ENCODE peak calls at places on chromosomes 13 and 19, in eight cellular contexts. I, D, E, X, Y, C, A and P are unnamed samples. For H3K4me1, the result is how much of the 10 kb centered on the place peaks cover.

GRCh38 chr13:109644069-109644750 is 142.2 kb downstream of the IRS2 start:
- DNase-seq in Y (no peak), D (no peak), C (no peak), X (no peak), I (no peak), A (no peak), E (no peak), P (no peak)

GRCh38 chr13:111879719-111880118 is 187.2 kb upstream of the SOX1 start:
- DNase-seq in Y (no peak), I (no peak), D (peak), X (no peak), E (no peak), A (no peak), C (no peak), P (no peak)

GRCh38 chr13:106595623-106596022 is 27.7 kb upstream of the ARGLU1 start:
- DNase-seq in X (no peak), Y (no peak), I (no peak), D (no peak), A (no peak), E (no peak), C (no peak), P (no peak)

GRCh38 chr19:49363265-49364082 is at the start of gene DKKL1:
- DNase-seq in E (peak), X (peak), C (peak), A (peak), Y (peak), D (peak), I (peak), P (peak)

GRCh38 chr13:81326913-81327312 is 986.0 kb upstream of the SPRY2 start:
- DNase-seq in A (no peak), E (no peak), I (no peak), Y (no peak), X (no peak), C (no peak), D (no peak), P (no peak)

GRCh38 chr13:30744056-30744684 is 8.8 kb downstream of the ALOX5AP start:
- DNase-seq in Y (peak), C (peak), E (peak), X (no peak), A (peak), I (peak), D (no peak), P (no peak)

GRCh38 chr19:50328257-50329145 is 676 bp downstream of the KCNC3 start:
- DNase-seq in A (no peak), X (no peak), D (no peak), C (no peak), E (peak), I (peak), Y (no peak), P (peak)

GRCh38 chr19:38975861-38976271 is 324 bp upstream of the FBXO17 start:
- DNase-seq in I (no peak), A (peak), D (peak), X (no peak), E (peak), C (peak), Y (no peak), P (no peak)

GRCh38 chr19:28171983-28172382 is 1041.0 kb downstream of the UQCRFS1 start:
- DNase-seq in Y (no peak), D (no peak), I (no peak), C (no peak), X (no peak), A (no peak), E (no peak), P (no peak)

GRCh38 chr13:112450118-112450517 is 74.0 kb downstream of the SPACA7 start:
- DNase-seq in X (no peak), E (no peak), C (no peak), I (no peak), D (no peak), A (peak), Y (no peak), P (no peak)

GRCh38 chr19:35044317-35045117 is 3.0 kb downstream of the HPN start:
- DNase-seq in E (peak), D (no peak), X (no peak), I (no peak), A (peak), C (no peak), Y (peak), P (peak)

GRCh38 chr13:61286148-61286745 is 129.4 kb downstream of the PCDH20 start:
- DNase-seq in X (no peak), D (peak), Y (no peak), C (no peak), E (peak), A (no peak), I (no peak), P (no peak)

GRCh38 chr19:19134687-19135158 is 3.6 kb downstream of the TMEM161A start:
- DNase-seq in Y (no peak), D (no peak), I (peak), X (no peak), E (no peak), A (peak), C (no peak), P (peak)

GRCh38 chr19:29013325-29013724 is 199.6 kb downstream of the UQCRFS1 start:
- DNase-seq in E (no peak), Y (no peak), C (no peak), I (no peak), X (no peak), D (no peak), A (no peak), P (no peak)

GRCh38 chr13:108508263-108508662 is 121.1 kb upstream of the MYO16 start:
- DNase-seq in C (no peak), A (no peak), X (no peak), I (no peak), D (no peak), Y (no peak), E (peak), P (no peak)

GRCh38 chr13:59409211-59409610 is 754.5 kb downstream of the DIAPH3 start:
- DNase-seq in Y (no peak), A (no peak), C (no peak), X (no peak), E (no peak), D (no peak), I (no peak), P (no peak)

GRCh38 chr19:46759817-46760333 is 13.6 kb upstream of the STRN4 start:
- DNase-seq in X (no peak), Y (no peak), E (peak), I (no peak), D (no peak), C (peak), A (no peak), P (no peak)

GRCh38 chr13:46896346-46897138 is at the start of gene HTR2A:
- DNase-seq in Y (no peak), C (peak), I (peak), X (no peak), A (no peak), E (no peak), D (no peak), P (peak)

GRCh38 chr19:34288381-34288780 is 34.0 kb downstream of the GARRE1 start:
- DNase-seq in A (no peak), E (no peak), D (no peak), X (no peak), Y (no peak), C (no peak), I (no peak), P (no peak)

GRCh38 chr13:74528751-74529513 is 394.7 kb upstream of the KLF12 start:
- DNase-seq in I (no peak), E (no peak), Y (no peak), A (no peak), C (no peak), X (no peak), D (no peak), P (no peak)

GRCh38 chr13:110418944-110419343 is 111.9 kb downstream of the COL4A2 start:
- DNase-seq in D (no peak), Y (no peak), C (no peak), E (peak), A (no peak), I (no peak), X (no peak), P (no peak)

GRCh38 chr13:40247845-40248244 is 418.6 kb downstream of the FOXO1 start:
- DNase-seq in D (no peak), A (no peak), C (no peak), X (no peak), Y (no peak), I (no peak), E (no peak), P (no peak)

GRCh38 chr13:28492527-28493367 is 2.2 kb downstream of the FLT1 start:
- DNase-seq in D (no peak), C (no peak), X (no peak), I (no peak), E (no peak), A (no peak), Y (no peak), P (no peak)

DNA sequence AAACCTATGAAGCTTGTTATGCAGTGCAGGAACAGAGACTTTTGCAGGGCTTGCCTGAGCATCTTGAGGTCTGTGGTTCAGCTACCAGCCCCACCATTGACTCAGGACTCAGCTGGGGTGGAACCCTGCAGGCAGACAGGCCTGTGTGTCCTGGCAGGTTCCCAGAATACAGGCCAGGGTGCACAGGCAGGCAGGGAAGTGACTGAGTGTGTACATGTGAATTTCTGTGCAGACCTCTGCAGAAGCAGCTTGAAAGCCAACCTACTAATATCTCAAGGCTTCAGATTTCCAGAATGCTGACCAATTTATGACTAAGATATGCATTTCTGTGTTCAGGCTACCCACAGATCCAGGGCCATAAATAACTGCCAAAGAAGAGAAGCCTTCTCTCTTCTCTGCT is 254.4 kb downstream of the DLEU7 start:
- DNase-seq in A (no peak), D (no peak), X (no peak), C (no peak), Y (no peak), E (no peak), I (no peak), P (no peak)
- H3K4me1 ChIP-seq in A (under half), D (under half), X (under half), C (under half), Y (under half), E (under half), I (under half), P (under half)

GRCh38 chr19:1261512-1261862 is 7.6 kb upstream of the CIRBP start:
- DNase-seq in I (peak), E (peak), A (no peak), X (no peak), Y (no peak), D (no peak), C (no peak), P (no peak)
- H3K4me1 ChIP-seq in I (half or more), E (half or more), A (under half), X (half or more), Y (half or more), D (half or more), C (under half), P (half or more)

DNA sequence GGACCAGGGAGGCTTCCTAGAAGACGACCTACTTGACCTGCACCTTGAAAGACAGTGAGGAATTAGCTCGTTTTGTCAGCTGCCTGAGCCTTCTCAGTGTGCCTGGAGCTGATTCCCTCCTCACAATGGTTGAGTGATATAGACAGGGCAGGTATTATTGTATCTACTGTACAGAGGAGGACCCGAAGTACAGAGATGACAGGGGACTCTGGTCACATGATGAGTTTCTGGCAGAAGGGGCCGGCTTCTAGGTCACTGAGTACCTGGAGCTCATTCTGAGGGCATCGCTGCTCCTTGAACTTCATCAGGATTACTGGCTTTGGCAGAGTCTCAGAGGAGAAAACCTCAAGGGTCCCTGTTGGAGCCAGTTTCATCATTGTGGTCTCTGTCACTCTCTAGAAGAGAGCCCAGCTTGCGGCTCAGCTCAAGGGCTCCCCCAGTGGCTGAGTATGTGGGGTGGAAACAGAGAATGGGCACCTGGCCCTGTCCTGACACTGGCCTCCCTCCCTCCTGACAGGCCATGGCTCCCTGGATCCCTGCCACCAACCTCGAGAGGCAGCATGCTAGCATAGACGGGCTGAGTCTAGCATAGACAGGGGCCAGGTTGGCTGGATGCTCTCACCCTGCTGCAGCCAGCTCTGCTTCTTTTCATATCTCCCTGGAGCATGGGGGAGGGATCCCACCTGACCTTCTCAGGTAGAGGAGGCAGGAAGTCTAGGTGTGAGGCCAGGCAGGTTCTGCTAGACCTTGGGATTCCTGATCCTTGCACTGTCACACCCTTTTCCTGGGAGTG is 38.7 kb downstream of the NFIX start:
- DNase-seq in I (peak), A (peak), Y (peak), X (no peak), E (peak), D (no peak), C (peak), P (no peak)
- H3K4me1 ChIP-seq in I (half or more), A (under half), Y (under half), X (half or more), E (under half), D (under half), C (under half), P (half or more)

DNA sequence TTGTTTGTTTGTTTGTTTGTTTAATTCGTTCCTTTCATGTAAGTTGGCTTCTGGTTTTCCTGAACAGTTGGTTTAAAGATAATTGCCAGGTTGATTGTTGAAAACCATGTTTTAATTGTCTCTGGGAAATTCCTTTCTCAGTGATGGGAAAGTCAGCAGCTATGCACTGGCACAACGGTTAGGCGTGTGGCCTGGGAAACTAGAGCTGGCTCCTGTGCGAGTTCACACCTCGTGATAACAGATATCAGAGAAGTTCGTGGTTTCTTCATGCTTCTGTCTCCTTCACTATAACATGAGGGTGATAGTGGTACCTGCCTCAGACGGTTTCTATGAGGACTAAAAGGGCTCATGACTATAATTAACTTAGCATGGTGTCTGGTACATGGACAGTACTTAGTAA is 153.5 kb downstream of the STK24 start:
- DNase-seq in X (no peak), I (peak), C (no peak), Y (no peak), E (no peak), D (peak), A (no peak), P (no peak)
- H3K4me1 ChIP-seq in X (under half), I (under half), C (under half), Y (under half), E (under half), D (under half), A (under half), P (under half)

GRCh38 chr19:2089727-2090053 is 6.4 kb downstream of the MOB3A start:
- DNase-seq in E (no peak), I (no peak), Y (no peak), D (no peak), A (no peak), X (no peak), C (no peak), P (no peak)
- H3K4me1 ChIP-seq in E (under half), I (half or more), Y (half or more), D (under half), A (under half), X (under half), C (under half), P (half or more)

DNA sequence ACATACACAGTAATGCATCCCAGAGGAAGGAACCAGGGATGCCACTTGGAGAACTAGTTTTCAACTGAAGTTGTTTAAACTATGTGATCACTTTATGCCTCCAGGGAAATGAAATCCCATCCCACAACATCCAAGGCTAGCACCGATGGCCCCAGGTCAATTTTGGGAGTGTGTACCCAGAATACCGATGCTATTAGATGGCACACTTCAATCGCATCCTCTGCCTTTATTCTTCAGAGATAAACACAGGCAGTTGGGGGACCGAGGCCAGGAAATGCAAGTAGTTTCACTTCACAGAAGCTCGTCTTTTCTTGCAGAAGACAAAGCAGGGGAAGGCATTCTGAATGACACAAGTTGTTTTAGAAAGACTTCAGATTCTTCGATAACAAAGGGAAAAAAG is 13.8 kb downstream of the STK24 start:
- DNase-seq in A (no peak), E (no peak), Y (no peak), I (no peak), X (no peak), C (no peak), D (no peak), P (no peak)
- H3K4me1 ChIP-seq in A (under half), E (under half), Y (half or more), I (half or more), X (under half), C (under half), D (under half), P (half or more)